ENCODE peak calls at places on chromosomes 16 and 17, in five cellular contexts. C is dermis microvascular lymphatic vessel endothelial cell; F is cardiac muscle cell; B is astrocyte of the spinal cord; G is activated T-cell treated with anti-CD3 and anti-CD28 coated beads, Interleukin-2, amount 50 U/mL, for 72 hours. K is an unnamed sample.

GRCh38 chr16:27243725-27244362 is 24.7 kb downstream of the NSMCE1 start:
- DNase-seq in C (no peak), F (no peak), B (no peak), G (no peak), K (no peak)

GRCh38 chr16:56614549-56614991 is 6.2 kb downstream of the MT2A start:
- DNase-seq in C (no peak), F (no peak), B (peak; percentile 80), G (peak; percentile 71), K (peak; percentile 25)

GRCh38 chr17:40726919-40727318 is 23.4 kb upstream of the KRT24 start:
- DNase-seq in C (no peak), F (no peak), B (peak; percentile 7), G (no peak), K (no peak)

GRCh38 chr17:58373923-58374322 is 21.9 kb upstream of the SUPT4H1 start:
- DNase-seq in C (no peak), F (no peak), B (no peak), G (no peak), K (no peak)

GRCh38 chr17:4477286-4477791 is 21.3 kb upstream of the SPNS2 start:
- DNase-seq in C (no peak), F (no peak), B (no peak), G (no peak), K (no peak)

GRCh38 chr16:58462997-58463891 is 36.7 kb upstream of the NDRG4 start:
- DNase-seq in C (no peak), F (no peak), B (no peak), G (peak; percentile 29), K (peak; percentile 35)

GRCh38 chr16:4937782-4938682 is 1.1 kb upstream of the PPL start:
- DNase-seq in C (no peak), F (no peak), B (no peak), G (no peak), K (peak; percentile 9)

GRCh38 chr17:8142158-8142886 is 9.9 kb downstream of the PER1 start:
- DNase-seq in C (no peak), F (peak; percentile 2), B (no peak), G (no peak), K (no peak)

GRCh38 chr16:22189473-22190168 is 16.5 kb upstream of the EEF2K start:
- DNase-seq in C (peak; percentile 56), F (peak; percentile 56), B (peak; percentile 44), G (peak; percentile 92), K (peak; percentile 15)

GRCh38 chr17:73307130-73307529 is 4.7 kb downstream of the CDC42EP4 start:
- DNase-seq in C (no peak), F (no peak), B (no peak), G (no peak), K (no peak)

GRCh38 chr16:48153689-48154265 is 2.0 kb downstream of the ABCC12 start:
- DNase-seq in C (no peak), F (no peak), B (no peak), G (no peak), K (no peak)

GRCh38 chr17:48549909-48550308 is 5.0 kb upstream of the HOXB2 start:
- DNase-seq in C (no peak), F (no peak), B (peak; percentile 59), G (no peak), K (no peak)

GRCh38 chr16:59527206-59527997 is 793.3 kb upstream of the GOT2 start:
- DNase-seq in C (no peak), F (no peak), B (peak; percentile 85), G (no peak), K (peak; percentile 78)

GRCh38 chr16:11796227-11797165 is 562 bp downstream of the ZC3H7A start:
- DNase-seq in C (no peak), F (peak; percentile 59), B (peak; percentile 47), G (peak; percentile 24), K (peak; percentile 86)

GRCh38 chr16:31074814-31075183 is 577 bp downstream of the ZNF646 start:
- DNase-seq in C (no peak), F (no peak), B (no peak), G (no peak), K (peak; percentile 64)

GRCh38 chr16:27790546-27791403 is 240.8 kb downstream of the KATNIP start:
- DNase-seq in C (no peak), F (no peak), B (no peak), G (no peak), K (no peak)

GRCh38 chr17:14330492-14330920 is 29.6 kb downstream of the HS3ST3B1 start:
- DNase-seq in C (no peak), F (peak; percentile 78), B (no peak), G (no peak), K (peak; percentile 57)

GRCh38 chr17:17382901-17383300 is 79.7 kb downstream of the NT5M start:
- DNase-seq in C (peak; percentile 16), F (no peak), B (no peak), G (no peak), K (no peak)

GRCh38 chr16:87942680-87943079 is 6.4 kb upstream of the CA5A start:
- DNase-seq in C (no peak), F (no peak), B (no peak), G (no peak), K (no peak)

GRCh38 chr17:82863941-82864720 is 24.3 kb upstream of the ZNF750 start:
- DNase-seq in C (no peak), F (peak; percentile 73), B (peak; percentile 88), G (peak; percentile 92), K (peak; percentile 59)

GRCh38 chr16:19589771-19590302 is 34.3 kb downstream of the VPS35L start:
- DNase-seq in C (peak; percentile 100), F (peak; percentile 89), B (peak; percentile 71), G (no peak), K (peak; percentile 91)

GRCh38 chr17:67666710-67667109 is 51.0 kb upstream of the NOL11 start:
- DNase-seq in C (no peak), F (no peak), B (no peak), G (no peak), K (no peak)

GRCh38 chr17:1482686-1483445 is 9.6 kb downstream of the MYO1C start:
- DNase-seq in C (no peak), F (peak; percentile 22), B (no peak), G (no peak), K (no peak)

GRCh38 chr17:76081295-76082210 is 2.6 kb downstream of the ZACN start:
- DNase-seq in C (no peak), F (no peak), B (no peak), G (no peak), K (no peak)

GRCh38 chr16:535446-536405 is 8.2 kb downstream of the CAPN15 start:
- DNase-seq in C (no peak), F (no peak), B (peak; percentile 79), G (no peak), K (peak; percentile 68)

GRCh38 chr16:11851301-11852091 is at the start of gene RSL1D1:
- DNase-seq in C (peak; percentile 87), F (peak; percentile 95), B (peak; percentile 95), G (peak; percentile 92), K (peak; percentile 97)

GRCh38 chr16:12229759-12230594 is 253.4 kb downstream of the SNX29 start:
- DNase-seq in C (no peak), F (no peak), B (peak; percentile 29), G (no peak), K (peak; percentile 48)

GRCh38 chr17:44084131-44084538 is 13.6 kb downstream of the G6PC3 start:
- DNase-seq in C (no peak), F (no peak), B (no peak), G (peak; percentile 48), K (peak; percentile 39)

GRCh38 chr17:39011907-39012468 is 44.8 kb upstream of the FBXO47 start:
- DNase-seq in C (no peak), F (no peak), B (no peak), G (no peak), K (no peak)

GRCh38 chr16:75243667-75244224 is 7.7 kb downstream of the BCAR1 start:
- DNase-seq in C (no peak), F (no peak), B (no peak), G (no peak), K (no peak)

GRCh38 chr17:3385869-3386816 is at the start of gene OR3A2:
- DNase-seq in C (no peak), F (no peak), B (no peak), G (peak; percentile 64), K (no peak)

GRCh38 chr16:55933038-55933437 is 57.9 kb upstream of the CES5A start:
- DNase-seq in C (no peak), F (no peak), B (no peak), G (no peak), K (no peak)

GRCh38 chr17:7834554-7834890 is 505 bp downstream of the KDM6B start:
- DNase-seq in C (no peak), F (no peak), B (peak; percentile 26), G (peak; percentile 34), K (peak; percentile 77)

GRCh38 chr17:70622382-70623260 is 453.3 kb downstream of the KCNJ2 start:
- DNase-seq in C (no peak), F (peak; percentile 46), B (peak; percentile 58), G (peak; percentile 17), K (peak; percentile 19)